ENCODE peak calls at places on chromosomes 3 and 15, in seven cellular contexts. B is cardiac septum, U is nephron progenitor cell, X is A549, K is germinal center, O is T-helper 2 cell, W is tibial nerve. S is an unnamed sample.

GRCh38 chr3:146967786-146968185 is 362.6 kb upstream of the PLSCR5 start:
- DNase-seq in K (no peak), X (no peak), B (no peak), O (no peak), W (no peak), U (no peak), S (no peak)

GRCh38 chr15:78092111-78093041 is at the start of gene SH2D7:
- DNase-seq in W (no peak), K (no peak), B (no peak), U (no peak), O (no peak), X (no peak), S (no peak)

GRCh38 chr3:155332668-155333160 is 39.2 kb upstream of the STRIT1 start:
- DNase-seq in U (no peak), X (no peak), K (no peak), W (no peak), O (no peak), B (no peak), S (no peak)

GRCh38 chr3:71185733-71186455 is 397.6 kb downstream of the FOXP1 start:
- DNase-seq in W (no peak), U (no peak), X (peak), O (no peak), B (no peak), K (no peak), S (no peak)

GRCh38 chr3:187673012-187673411 is 2.8 kb upstream of the SST start:
- DNase-seq in W (no peak), O (no peak), X (no peak), K (no peak), U (no peak), B (no peak), S (no peak)

GRCh38 chr3:162643245-162643644 is 1146.6 kb downstream of the OTOL1 start:
- DNase-seq in W (no peak), U (no peak), X (no peak), O (no peak), K (no peak), B (no peak), S (no peak)

GRCh38 chr3:47250309-47251060 is 32.1 kb downstream of the KIF9 start:
- DNase-seq in B (no peak), O (no peak), U (peak), K (no peak), W (peak), X (peak), S (peak)

GRCh38 chr3:75327453-75327852 is 336.7 kb upstream of the FRG2C start:
- DNase-seq in X (no peak), W (no peak), K (no peak), O (no peak), U (no peak), B (no peak), S (no peak)

GRCh38 chr15:60647246-60647645 is 168.3 kb upstream of the ICE2 start:
- DNase-seq in X (no peak), B (no peak), O (no peak), U (no peak), W (no peak), K (no peak), S (peak)

GRCh38 chr3:9420850-9421549 is 23.6 kb downstream of the SETD5 start:
- DNase-seq in K (no peak), B (no peak), W (no peak), X (peak), O (no peak), U (no peak), S (no peak)

GRCh38 chr3:141959921-141960554 is 83.6 kb downstream of the ATP1B3 start:
- DNase-seq in X (no peak), W (no peak), O (no peak), K (no peak), U (no peak), B (no peak), S (no peak)

GRCh38 chr3:58011580-58011979 is 3.4 kb downstream of the FLNB start:
- DNase-seq in W (no peak), B (no peak), K (no peak), U (no peak), O (no peak), X (no peak), S (no peak)

GRCh38 chr15:57327985-57328471 is 48.3 kb upstream of the CGNL1 start:
- DNase-seq in X (no peak), U (no peak), W (peak), K (no peak), O (no peak), B (no peak), S (no peak)

GRCh38 chr3:113287111-113287817 is 75.9 kb downstream of the BOC start:
- DNase-seq in B (no peak), W (no peak), O (no peak), K (no peak), U (no peak), X (peak), S (no peak)

GRCh38 chr3:152610621-152611020 is 224.3 kb upstream of the P2RY1 start:
- DNase-seq in W (no peak), K (no peak), U (no peak), B (no peak), O (no peak), X (no peak), S (no peak)

GRCh38 chr3:60703956-60704736 is 547.1 kb downstream of the FHIT start:
- DNase-seq in O (no peak), K (no peak), W (no peak), B (no peak), U (no peak), X (no peak), S (no peak)

GRCh38 chr3:115217678-115218451 is 70.8 kb upstream of the ZBTB20 start:
- DNase-seq in X (peak), W (peak), O (no peak), B (no peak), K (peak), U (peak), S (peak)

GRCh38 chr3:50587806-50588758 is 18.8 kb downstream of the HEMK1 start:
- DNase-seq in X (no peak), W (no peak), U (no peak), K (no peak), O (no peak), B (no peak), S (no peak)

GRCh38 chr3:195895900-195896360 is 12.4 kb downstream of the TNK2 start:
- DNase-seq in U (peak), K (peak), W (peak), O (peak), B (no peak), X (peak), S (peak)

GRCh38 chr3:15280853-15281532 is 51.4 kb downstream of the SH3BP5 start:
- DNase-seq in U (no peak), W (no peak), X (no peak), K (no peak), B (no peak), O (no peak), S (no peak)

GRCh38 chr3:12383218-12383617 is 94.3 kb downstream of the PPARG start:
- DNase-seq in B (no peak), W (no peak), U (no peak), X (no peak), K (no peak), O (no peak), S (no peak)

GRCh38 chr3:143720381-143720780 is 127.9 kb downstream of the SLC9A9 start:
- DNase-seq in U (no peak), O (no peak), B (no peak), K (no peak), W (no peak), X (no peak), S (peak)

GRCh38 chr3:15858547-15859506 is 61.0 kb upstream of the ANKRD28 start:
- DNase-seq in U (peak), B (no peak), O (peak), K (peak), W (no peak), X (peak), S (peak)

GRCh38 chr15:78343431-78343830 is 3.3 kb downstream of the CRABP1 start:
- DNase-seq in O (no peak), X (no peak), W (no peak), B (no peak), K (no peak), U (no peak), S (no peak)

GRCh38 chr15:68700395-68701123 is 120.1 kb downstream of the ANP32A start:
- DNase-seq in K (no peak), O (no peak), B (peak), U (peak), X (no peak), W (no peak), S (peak)

GRCh38 chr3:186567072-186567921 is at the start of gene TBCCD1:
- DNase-seq in W (peak), X (peak), K (peak), B (peak), O (peak), U (peak), S (peak)

GRCh38 chr15:99909914-99910313 is 176.7 kb upstream of the LYSMD4 start:
- DNase-seq in B (no peak), K (no peak), O (no peak), U (no peak), X (peak), W (no peak), S (peak)

GRCh38 chr15:40100947-40101905 is 7.5 kb downstream of the BMF start:
- DNase-seq in X (no peak), K (peak), U (no peak), B (no peak), W (no peak), O (no peak), S (no peak)

GRCh38 chr3:186949281-186949982 is 19.1 kb downstream of the ST6GAL1 start:
- DNase-seq in X (no peak), B (no peak), O (no peak), W (no peak), K (no peak), U (no peak), S (no peak)

GRCh38 chr3:100106531-100107155 is 7.7 kb downstream of the FILIP1L start:
- DNase-seq in X (no peak), O (no peak), U (no peak), B (no peak), K (no peak), W (no peak), S (no peak)

GRCh38 chr15:96122077-96123027 is 208.1 kb upstream of the NR2F2 start:
- DNase-seq in O (no peak), K (no peak), B (no peak), U (no peak), X (peak), W (no peak), S (no peak)

GRCh38 chr3:128278130-128278529 is 124.8 kb downstream of the EEFSEC start:
- DNase-seq in X (no peak), U (no peak), O (no peak), B (no peak), K (no peak), W (no peak), S (no peak)

GRCh38 chr15:57541805-57542504 is 49.7 kb upstream of the MYZAP start:
- DNase-seq in O (no peak), B (no peak), U (peak), K (peak), X (peak), W (peak), S (peak)

GRCh38 chr3:124034809-124035152 is 42.9 kb upstream of the ROPN1 start:
- DNase-seq in W (no peak), B (no peak), X (no peak), U (peak), K (no peak), O (no peak), S (peak)

GRCh38 chr3:189404036-189404435 is 227.2 kb upstream of the TP63 start:
- DNase-seq in O (no peak), W (no peak), X (no peak), B (no peak), U (no peak), K (no peak), S (no peak)

GRCh38 chr3:191409791-191410359 is 51.1 kb upstream of the PYDC2 start:
- DNase-seq in U (no peak), O (no peak), K (no peak), W (no peak), X (no peak), B (no peak), S (no peak)

GRCh38 chr15:42749266-42749665 is 12.3 kb upstream of the CDAN1 start:
- DNase-seq in X (no peak), W (no peak), O (no peak), U (no peak), K (no peak), B (no peak), S (no peak)

S was measured in WERI-Rb-1.